ENCODE peak calls at places on chromosome 21, in seven cellular contexts. One of them, this sample, is unnamed.

GRCh38 chr21:41251961-41252642 is 64.5 kb upstream of the FAM3B start:
- DNase-seq in vagina: no peak
- DNase-seq in epithelial cell of esophagus: no peak
- DNase-seq in spleen: no peak
- DNase-seq in DND-41: no peak
- DNase-seq in uterus: no peak
- DNase-seq in neural progenitor cell: no peak
- DNase-seq in this sample: no peak

GRCh38 chr21:38351176-38351959 is 94.6 kb downstream of the KCNJ15 start:
- DNase-seq in vagina: peak; percentile 43
- DNase-seq in epithelial cell of esophagus: no peak
- DNase-seq in spleen: no peak
- DNase-seq in DND-41: no peak
- DNase-seq in uterus: no peak
- DNase-seq in neural progenitor cell: no peak
- DNase-seq in this sample: no peak

GRCh38 chr21:35282944-35283343 is 233.8 kb upstream of the RUNX1 start:
- DNase-seq in vagina: no peak
- DNase-seq in epithelial cell of esophagus: no peak
- DNase-seq in spleen: no peak
- DNase-seq in DND-41: no peak
- DNase-seq in uterus: no peak
- DNase-seq in neural progenitor cell: no peak
- DNase-seq in this sample: no peak

GRCh38 chr21:34881421-34881820 is 167.7 kb downstream of the RUNX1 start:
- DNase-seq in vagina: no peak
- DNase-seq in epithelial cell of esophagus: no peak
- DNase-seq in spleen: no peak
- DNase-seq in DND-41: no peak
- DNase-seq in uterus: no peak
- DNase-seq in neural progenitor cell: no peak
- DNase-seq in this sample: no peak

GRCh38 chr21:41847066-41847804 is 31.9 kb downstream of the PRDM15 start:
- DNase-seq in vagina: no peak
- DNase-seq in epithelial cell of esophagus: no peak
- DNase-seq in spleen: peak; percentile 65
- DNase-seq in DND-41: no peak
- DNase-seq in uterus: no peak
- DNase-seq in neural progenitor cell: peak; percentile 41
- DNase-seq in this sample: no peak

GRCh38 chr21:40128891-40129290 is 261.7 kb downstream of the PCP4 start:
- DNase-seq in vagina: no peak
- DNase-seq in epithelial cell of esophagus: peak; percentile 70
- DNase-seq in spleen: no peak
- DNase-seq in DND-41: no peak
- DNase-seq in uterus: no peak
- DNase-seq in neural progenitor cell: no peak
- DNase-seq in this sample: no peak

GRCh38 chr21:15433091-15433490 is 296.7 kb upstream of the USP25 start:
- DNase-seq in vagina: no peak
- DNase-seq in epithelial cell of esophagus: no peak
- DNase-seq in spleen: no peak
- DNase-seq in DND-41: no peak
- DNase-seq in uterus: no peak
- DNase-seq in neural progenitor cell: peak; percentile 34
- DNase-seq in this sample: no peak

GRCh38 chr21:28632718-28633408 is 359.8 kb downstream of the LTN1 start:
- DNase-seq in vagina: no peak
- DNase-seq in epithelial cell of esophagus: peak; percentile 99
- DNase-seq in spleen: no peak
- DNase-seq in DND-41: no peak
- DNase-seq in uterus: no peak
- DNase-seq in neural progenitor cell: peak; percentile 50
- DNase-seq in this sample: no peak

GRCh38 chr21:39666026-39666425 is 53.3 kb downstream of the B3GALT5 start:
- DNase-seq in vagina: peak; percentile 12
- DNase-seq in epithelial cell of esophagus: no peak
- DNase-seq in spleen: peak; percentile 21
- DNase-seq in DND-41: no peak
- DNase-seq in uterus: no peak
- DNase-seq in neural progenitor cell: no peak
- DNase-seq in this sample: no peak

DNA sequence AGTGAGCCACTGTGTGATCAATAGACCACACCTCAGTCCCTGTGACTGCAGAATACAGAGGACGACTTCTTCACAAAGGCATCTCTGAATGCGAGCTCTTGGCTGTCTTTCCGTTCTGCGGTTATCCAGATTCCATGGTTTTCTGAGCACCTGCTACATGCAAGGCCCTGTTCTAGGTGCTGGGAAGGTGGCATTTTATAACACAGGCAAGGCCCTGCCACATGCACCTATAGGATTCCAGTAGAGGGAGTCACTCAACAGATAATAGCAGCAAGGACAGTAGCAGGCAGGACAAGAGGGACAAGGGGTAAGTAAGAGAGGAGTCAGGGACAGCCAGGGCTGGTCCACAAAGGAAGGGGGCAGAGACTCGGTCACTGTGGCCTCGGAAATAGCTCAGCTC is 9.0 kb downstream of the URB1 start:
- DNase-seq in vagina: no peak
- DNase-seq in epithelial cell of esophagus: peak; percentile 30
- DNase-seq in spleen: peak; percentile 54
- DNase-seq in DND-41: no peak
- DNase-seq in uterus: no peak
- DNase-seq in neural progenitor cell: no peak
- DNase-seq in this sample: no peak
- TF ChIP-seq CTCF in vagina: no peak
- TF ChIP-seq CTCF in epithelial cell of esophagus: peak; percentile 39
- TF ChIP-seq CTCF in spleen: no peak
- TF ChIP-seq CTCF in DND-41: no peak
- TF ChIP-seq CTCF in uterus: no peak
- TF ChIP-seq CTCF in neural progenitor cell: peak; percentile 26
- TF ChIP-seq CTCF in this sample: no peak

DNA sequence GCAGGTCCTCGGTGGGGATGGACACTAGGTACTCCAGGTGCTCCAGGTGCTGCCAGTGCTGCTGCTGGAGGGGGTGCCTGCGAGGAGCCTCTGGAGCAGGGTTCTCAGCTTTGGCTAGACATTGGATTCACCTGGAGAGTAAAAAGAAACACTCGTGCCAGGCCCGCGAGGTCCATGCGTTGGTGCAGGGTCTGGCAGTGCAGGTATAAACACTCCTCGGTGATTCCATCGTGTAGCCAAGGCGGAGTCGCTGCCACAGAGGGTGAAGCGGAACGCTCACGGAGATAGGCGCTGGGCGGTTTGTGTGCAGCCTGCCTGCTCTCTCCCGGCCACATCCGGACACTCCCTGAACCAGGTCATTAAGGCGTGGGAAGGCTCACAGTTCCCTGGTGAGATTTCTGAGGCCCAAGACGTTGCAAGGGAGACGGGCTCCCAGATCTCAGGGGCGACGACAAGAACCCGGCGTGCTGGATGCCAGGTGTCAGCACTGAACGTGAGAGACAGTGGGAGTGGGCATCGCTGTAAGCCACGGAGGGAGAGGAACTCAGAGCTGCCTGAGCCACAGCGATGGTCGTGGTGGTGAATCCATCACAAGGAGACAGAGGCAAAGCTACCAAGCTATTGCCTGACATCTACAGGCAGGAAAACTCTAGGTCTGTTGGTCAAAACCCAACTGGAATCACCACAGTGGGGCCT is 17.2 kb upstream of the SUMO3 start:
- DNase-seq in vagina: no peak
- DNase-seq in epithelial cell of esophagus: no peak
- DNase-seq in spleen: peak; percentile 52
- DNase-seq in DND-41: no peak
- DNase-seq in uterus: no peak
- DNase-seq in neural progenitor cell: no peak
- DNase-seq in this sample: no peak
- TF ChIP-seq CTCF in vagina: no peak
- TF ChIP-seq CTCF in epithelial cell of esophagus: no peak
- TF ChIP-seq CTCF in spleen: no peak
- TF ChIP-seq CTCF in DND-41: no peak
- TF ChIP-seq CTCF in uterus: no peak
- TF ChIP-seq CTCF in neural progenitor cell: no peak
- TF ChIP-seq CTCF in this sample: no peak

GRCh38 chr21:44019568-44019958 is 7.5 kb downstream of the TRAPPC10 start:
- DNase-seq in vagina: no peak
- DNase-seq in epithelial cell of esophagus: no peak
- DNase-seq in spleen: no peak
- DNase-seq in DND-41: no peak
- DNase-seq in uterus: no peak
- DNase-seq in neural progenitor cell: no peak
- DNase-seq in this sample: no peak

GRCh38 chr21:44018127-44018526 is 6.0 kb downstream of the TRAPPC10 start:
- DNase-seq in vagina: no peak
- DNase-seq in epithelial cell of esophagus: no peak
- DNase-seq in spleen: no peak
- DNase-seq in DND-41: no peak
- DNase-seq in uterus: no peak
- DNase-seq in neural progenitor cell: no peak
- DNase-seq in this sample: no peak

GRCh38 chr21:44020551-44020950 is 8.4 kb downstream of the TRAPPC10 start:
- DNase-seq in vagina: no peak
- DNase-seq in epithelial cell of esophagus: no peak
- DNase-seq in spleen: no peak
- DNase-seq in DND-41: no peak
- DNase-seq in uterus: no peak
- DNase-seq in neural progenitor cell: no peak
- DNase-seq in this sample: no peak

GRCh38 chr21:44017601-44018000 is 5.5 kb downstream of the TRAPPC10 start:
- DNase-seq in vagina: no peak
- DNase-seq in epithelial cell of esophagus: no peak
- DNase-seq in spleen: no peak
- DNase-seq in DND-41: no peak
- DNase-seq in uterus: no peak
- DNase-seq in neural progenitor cell: no peak
- DNase-seq in this sample: no peak

GRCh38 chr21:44018813-44019567 is 6.9 kb downstream of the TRAPPC10 start:
- DNase-seq in vagina: no peak
- DNase-seq in epithelial cell of esophagus: no peak
- DNase-seq in spleen: no peak
- DNase-seq in DND-41: peak; percentile 70
- DNase-seq in uterus: no peak
- DNase-seq in neural progenitor cell: no peak
- DNase-seq in this sample: no peak
- TF ChIP-seq CTCF in vagina: no peak
- TF ChIP-seq CTCF in epithelial cell of esophagus: no peak
- TF ChIP-seq CTCF in spleen: no peak
- TF ChIP-seq CTCF in DND-41: no peak
- TF ChIP-seq CTCF in uterus: no peak
- TF ChIP-seq CTCF in neural progenitor cell: no peak
- TF ChIP-seq CTCF in this sample: no peak

GRCh38 chr21:33380483-33380998 is 22.7 kb upstream of the IFNGR2 start:
- DNase-seq in vagina: no peak
- DNase-seq in epithelial cell of esophagus: peak; percentile 99
- DNase-seq in spleen: peak; percentile 97
- DNase-seq in DND-41: peak; percentile 65
- DNase-seq in uterus: peak; percentile 89
- DNase-seq in neural progenitor cell: no peak
- DNase-seq in this sample: peak; percentile 56
- TF ChIP-seq CTCF in vagina: no peak
- TF ChIP-seq CTCF in epithelial cell of esophagus: no peak
- TF ChIP-seq CTCF in spleen: no peak
- TF ChIP-seq CTCF in DND-41: no peak
- TF ChIP-seq CTCF in uterus: no peak
- TF ChIP-seq CTCF in neural progenitor cell: no peak
- TF ChIP-seq CTCF in this sample: no peak

DNA sequence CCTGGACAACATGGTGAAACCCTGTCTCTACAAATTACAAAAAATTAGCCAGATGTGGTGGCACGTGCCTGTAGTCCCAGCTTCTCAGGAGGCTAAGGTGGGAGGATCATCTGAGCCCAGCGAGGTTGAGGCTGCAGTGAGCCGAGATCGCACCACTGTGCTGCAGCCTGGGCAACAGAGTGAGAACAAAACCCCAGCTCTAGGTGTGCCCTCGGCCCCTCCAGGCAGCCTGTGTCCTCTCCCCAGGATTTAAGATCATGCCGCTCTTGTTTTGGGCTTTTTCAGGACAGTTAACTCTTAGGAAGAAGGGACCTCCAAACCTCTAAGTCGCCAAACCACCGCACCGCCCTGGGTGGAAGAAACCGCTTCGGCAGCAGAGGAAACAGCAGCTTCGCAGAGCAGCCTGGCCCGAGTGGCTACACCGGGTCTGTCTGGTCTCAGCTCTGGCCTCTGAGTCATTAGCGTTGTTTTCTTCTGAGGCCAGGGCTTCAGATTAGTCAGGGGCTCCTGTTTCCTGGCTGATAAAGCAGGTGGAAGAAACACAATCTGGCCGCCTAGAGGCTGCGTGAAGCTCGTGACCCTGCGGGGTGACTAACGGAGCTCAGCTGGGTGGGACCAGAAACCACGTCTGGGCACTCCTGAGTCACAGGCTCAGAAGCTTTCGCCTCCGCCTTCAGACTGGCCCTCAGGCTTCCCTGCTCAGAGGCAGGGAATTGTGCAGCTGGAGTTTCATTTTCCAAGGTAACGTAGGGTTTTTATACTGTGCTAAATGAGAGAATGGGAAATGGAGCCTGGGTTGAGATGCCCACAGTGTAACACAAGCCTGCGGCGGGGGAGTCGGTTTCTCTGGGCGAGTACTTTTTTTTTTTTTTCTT is 44.7 kb downstream of the CHAF1B start:
- DNase-seq in vagina: no peak
- DNase-seq in epithelial cell of esophagus: peak; percentile 100
- DNase-seq in spleen: peak; percentile 85
- DNase-seq in DND-41: no peak
- DNase-seq in uterus: peak; percentile 88
- DNase-seq in neural progenitor cell: peak; percentile 68
- DNase-seq in this sample: peak; percentile 80
- TF ChIP-seq CTCF in vagina: no peak
- TF ChIP-seq CTCF in epithelial cell of esophagus: peak; percentile 33
- TF ChIP-seq CTCF in spleen: no peak
- TF ChIP-seq CTCF in DND-41: no peak
- TF ChIP-seq CTCF in uterus: no peak
- TF ChIP-seq CTCF in neural progenitor cell: peak; percentile 22
- TF ChIP-seq CTCF in this sample: no peak

GRCh38 chr21:32770514-32771133 is 931 bp downstream of the PAXBP1 start:
- DNase-seq in vagina: no peak
- DNase-seq in epithelial cell of esophagus: peak; percentile 11
- DNase-seq in spleen: no peak
- DNase-seq in DND-41: no peak
- DNase-seq in uterus: no peak
- DNase-seq in neural progenitor cell: no peak
- DNase-seq in this sample: no peak

GRCh38 chr21:32772281-32773047 is 909 bp upstream of the PAXBP1 start:
- DNase-seq in vagina: no peak
- DNase-seq in epithelial cell of esophagus: peak; percentile 45
- DNase-seq in spleen: peak; percentile 81
- DNase-seq in DND-41: peak; percentile 47
- DNase-seq in uterus: no peak
- DNase-seq in neural progenitor cell: peak; percentile 19
- DNase-seq in this sample: peak; percentile 62

GRCh38 chr21:32768530-32768929 is 3.0 kb downstream of the PAXBP1 start:
- DNase-seq in vagina: no peak
- DNase-seq in epithelial cell of esophagus: no peak
- DNase-seq in spleen: no peak
- DNase-seq in DND-41: no peak
- DNase-seq in uterus: no peak
- DNase-seq in neural progenitor cell: no peak
- DNase-seq in this sample: no peak

GRCh38 chr21:32776743-32777142 is 5.2 kb upstream of the PAXBP1 start:
- DNase-seq in vagina: no peak
- DNase-seq in epithelial cell of esophagus: no peak
- DNase-seq in spleen: no peak
- DNase-seq in DND-41: no peak
- DNase-seq in uterus: no peak
- DNase-seq in neural progenitor cell: no peak
- DNase-seq in this sample: no peak

GRCh38 chr21:32771134-32771523 is 426 bp downstream of the PAXBP1 start:
- DNase-seq in vagina: no peak
- DNase-seq in epithelial cell of esophagus: peak; percentile 75
- DNase-seq in spleen: peak; percentile 93
- DNase-seq in DND-41: peak; percentile 64
- DNase-seq in uterus: peak; percentile 43
- DNase-seq in neural progenitor cell: peak; percentile 84
- DNase-seq in this sample: peak; percentile 72
- TF ChIP-seq CTCF in vagina: no peak
- TF ChIP-seq CTCF in epithelial cell of esophagus: no peak
- TF ChIP-seq CTCF in spleen: no peak
- TF ChIP-seq CTCF in DND-41: no peak
- TF ChIP-seq CTCF in uterus: no peak
- TF ChIP-seq CTCF in neural progenitor cell: no peak
- TF ChIP-seq CTCF in this sample: no peak